ENCODE peak calls at places on chromosomes 7 and 10, in nine cellular contexts. One of them, this sample, is unnamed.

GRCh38 chr7:11843113-11843765 is 11.2 kb upstream of the THSD7A start:
- DNase-seq in CD8-positive, alpha-beta T cell: no peak
- DNase-seq in PC-3: no peak
- DNase-seq in DND-41: no peak
- DNase-seq in fibroblast of lung: no peak
- DNase-seq in SK-N-SH: no peak
- DNase-seq in transverse colon: no peak
- DNase-seq in colonic mucosa: no peak
- DNase-seq in hepatocyte: no peak
- DNase-seq in this sample: no peak

GRCh38 chr7:114310344-114311118 is 104.1 kb upstream of the FOXP2 start:
- DNase-seq in DND-41: no peak
- DNase-seq in hepatocyte: no peak
- DNase-seq in colonic mucosa: no peak
- DNase-seq in fibroblast of lung: peak; percentile 2
- DNase-seq in transverse colon: no peak
- DNase-seq in SK-N-SH: no peak
- DNase-seq in PC-3: no peak
- DNase-seq in CD8-positive, alpha-beta T cell: no peak
- DNase-seq in this sample: no peak

GRCh38 chr7:7980134-7980533 is 11.5 kb downstream of the GLCCI1 start:
- DNase-seq in colonic mucosa: no peak
- DNase-seq in SK-N-SH: no peak
- DNase-seq in CD8-positive, alpha-beta T cell: no peak
- DNase-seq in hepatocyte: no peak
- DNase-seq in fibroblast of lung: no peak
- DNase-seq in DND-41: no peak
- DNase-seq in transverse colon: no peak
- DNase-seq in PC-3: no peak
- DNase-seq in this sample: no peak

GRCh38 chr10:77478248-77478963 is 159.2 kb downstream of the KCNMA1 start:
- DNase-seq in colonic mucosa: no peak
- DNase-seq in CD8-positive, alpha-beta T cell: no peak
- DNase-seq in transverse colon: no peak
- DNase-seq in DND-41: no peak
- DNase-seq in SK-N-SH: no peak
- DNase-seq in fibroblast of lung: peak; percentile 83
- DNase-seq in hepatocyte: no peak
- DNase-seq in PC-3: peak; percentile 88
- DNase-seq in this sample: no peak

GRCh38 chr10:59016043-59016442 is 160.4 kb upstream of the PHYHIPL start:
- DNase-seq in DND-41: no peak
- DNase-seq in colonic mucosa: no peak
- DNase-seq in PC-3: no peak
- DNase-seq in fibroblast of lung: no peak
- DNase-seq in CD8-positive, alpha-beta T cell: no peak
- DNase-seq in SK-N-SH: no peak
- DNase-seq in hepatocyte: no peak
- DNase-seq in transverse colon: no peak
- DNase-seq in this sample: peak; percentile 21

GRCh38 chr7:52472006-52472405 is 563.4 kb upstream of the POM121L12 start:
- DNase-seq in colonic mucosa: no peak
- DNase-seq in PC-3: peak; percentile 5
- DNase-seq in fibroblast of lung: no peak
- DNase-seq in transverse colon: no peak
- DNase-seq in hepatocyte: no peak
- DNase-seq in DND-41: no peak
- DNase-seq in CD8-positive, alpha-beta T cell: no peak
- DNase-seq in SK-N-SH: no peak
- DNase-seq in this sample: no peak

GRCh38 chr7:108294595-108294994 is 161.6 kb downstream of the NRCAM start:
- DNase-seq in CD8-positive, alpha-beta T cell: no peak
- DNase-seq in PC-3: no peak
- DNase-seq in hepatocyte: no peak
- DNase-seq in fibroblast of lung: no peak
- DNase-seq in SK-N-SH: no peak
- DNase-seq in DND-41: no peak
- DNase-seq in transverse colon: no peak
- DNase-seq in colonic mucosa: no peak
- DNase-seq in this sample: no peak

GRCh38 chr10:77872151-77872946 is 54.2 kb downstream of the DLG5 start:
- DNase-seq in transverse colon: peak; percentile 40
- DNase-seq in DND-41: no peak
- DNase-seq in CD8-positive, alpha-beta T cell: no peak
- DNase-seq in SK-N-SH: peak; percentile 82
- DNase-seq in colonic mucosa: no peak
- DNase-seq in PC-3: no peak
- DNase-seq in hepatocyte: peak; percentile 55
- DNase-seq in fibroblast of lung: peak; percentile 75
- DNase-seq in this sample: no peak

GRCh38 chr10:75234683-75235374 is 928 bp downstream of the COMTD1 start:
- DNase-seq in transverse colon: peak; percentile 69
- DNase-seq in hepatocyte: peak; percentile 73
- DNase-seq in fibroblast of lung: no peak
- DNase-seq in PC-3: peak; percentile 35
- DNase-seq in DND-41: no peak
- DNase-seq in CD8-positive, alpha-beta T cell: no peak
- DNase-seq in SK-N-SH: peak; percentile 59
- DNase-seq in colonic mucosa: no peak
- DNase-seq in this sample: peak; percentile 88

GRCh38 chr7:42233166-42233565 is 3.8 kb downstream of the GLI3 start:
- DNase-seq in PC-3: peak; percentile 31
- DNase-seq in transverse colon: no peak
- DNase-seq in hepatocyte: peak; percentile 44
- DNase-seq in SK-N-SH: no peak
- DNase-seq in CD8-positive, alpha-beta T cell: no peak
- DNase-seq in DND-41: no peak
- DNase-seq in fibroblast of lung: peak; percentile 47
- DNase-seq in colonic mucosa: no peak
- DNase-seq in this sample: no peak

GRCh38 chr7:8261711-8262695 is at the start of gene ICA1:
- DNase-seq in SK-N-SH: peak; percentile 90
- DNase-seq in DND-41: no peak
- DNase-seq in colonic mucosa: peak; percentile 86
- DNase-seq in CD8-positive, alpha-beta T cell: no peak
- DNase-seq in fibroblast of lung: peak; percentile 8
- DNase-seq in transverse colon: peak; percentile 80
- DNase-seq in PC-3: peak; percentile 67
- DNase-seq in hepatocyte: peak; percentile 90
- DNase-seq in this sample: peak; percentile 92

GRCh38 chr7:34337163-34337562 is 320.9 kb upstream of the NPSR1 start:
- DNase-seq in colonic mucosa: no peak
- DNase-seq in CD8-positive, alpha-beta T cell: no peak
- DNase-seq in PC-3: no peak
- DNase-seq in fibroblast of lung: no peak
- DNase-seq in hepatocyte: no peak
- DNase-seq in transverse colon: no peak
- DNase-seq in SK-N-SH: no peak
- DNase-seq in DND-41: no peak
- DNase-seq in this sample: no peak

DNA sequence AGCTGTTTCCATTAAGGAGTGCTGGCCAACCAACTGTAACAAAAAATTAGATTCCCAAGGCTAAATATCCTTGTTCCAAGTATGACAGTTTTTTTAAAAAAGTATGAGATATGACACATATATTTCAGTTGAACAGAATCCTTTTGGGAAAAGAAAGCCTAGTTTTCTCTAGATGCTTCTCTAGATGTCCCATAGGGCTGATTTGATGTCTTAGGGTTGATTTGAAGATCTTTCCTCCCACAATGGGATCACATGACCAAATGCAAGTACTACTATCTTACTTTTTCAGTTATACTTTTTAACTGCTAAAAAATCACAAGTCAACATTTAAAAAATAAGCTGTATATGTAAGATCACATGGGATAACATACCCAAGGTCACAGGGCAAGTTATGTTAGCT is 3.7 kb downstream of the NAMPT start:
- DNase-seq in transverse colon: no peak
- DNase-seq in SK-N-SH: no peak
- DNase-seq in DND-41: no peak
- DNase-seq in hepatocyte: no peak
- DNase-seq in fibroblast of lung: no peak
- DNase-seq in colonic mucosa: no peak
- DNase-seq in PC-3: no peak
- DNase-seq in CD8-positive, alpha-beta T cell: no peak
- DNase-seq in this sample: no peak
- H3K36me3 ChIP-seq in transverse colon: peaks cover 7% of the 10 kb centered on the region
- H3K36me3 ChIP-seq in SK-N-SH: peaks cover 8% of the 10 kb centered on the region
- H3K36me3 ChIP-seq in DND-41: no peaks in the 10 kb centered on the region
- H3K36me3 ChIP-seq in hepatocyte: no peaks in the 10 kb centered on the region
- H3K36me3 ChIP-seq in fibroblast of lung: peaks cover 1% of the 10 kb centered on the region
- H3K36me3 ChIP-seq in colonic mucosa: no peaks in the 10 kb centered on the region
- H3K36me3 ChIP-seq in PC-3: peaks cover 11% of the 10 kb centered on the region
- H3K36me3 ChIP-seq in CD8-positive, alpha-beta T cell: no peaks in the 10 kb centered on the region
- H3K36me3 ChIP-seq in this sample: no peaks in the 10 kb centered on the region

GRCh38 chr7:90210925-90211324 is 615 bp upstream of the STEAP2 start:
- DNase-seq in SK-N-SH: peak; percentile 18
- DNase-seq in transverse colon: no peak
- DNase-seq in DND-41: no peak
- DNase-seq in PC-3: peak; percentile 28
- DNase-seq in CD8-positive, alpha-beta T cell: no peak
- DNase-seq in colonic mucosa: peak; percentile 51
- DNase-seq in fibroblast of lung: no peak
- DNase-seq in hepatocyte: peak; percentile 44
- DNase-seq in this sample: peak; percentile 15
- H3K4me3 ChIP-seq in SK-N-SH: peak overlapping the region; percentile 90
- H3K4me3 ChIP-seq in transverse colon: peak overlapping the region; percentile 62
- H3K4me3 ChIP-seq in DND-41: no peak overlapping the region
- H3K4me3 ChIP-seq in PC-3: peak overlapping the region; percentile 97
- H3K4me3 ChIP-seq in CD8-positive, alpha-beta T cell: no peak overlapping the region
- H3K4me3 ChIP-seq in colonic mucosa: peak overlapping the region; percentile 65
- H3K4me3 ChIP-seq in fibroblast of lung: peak overlapping the region; percentile 92
- H3K4me3 ChIP-seq in hepatocyte: peak overlapping the region; percentile 23
- H3K4me3 ChIP-seq in this sample: peak overlapping the region; percentile 79

DNA sequence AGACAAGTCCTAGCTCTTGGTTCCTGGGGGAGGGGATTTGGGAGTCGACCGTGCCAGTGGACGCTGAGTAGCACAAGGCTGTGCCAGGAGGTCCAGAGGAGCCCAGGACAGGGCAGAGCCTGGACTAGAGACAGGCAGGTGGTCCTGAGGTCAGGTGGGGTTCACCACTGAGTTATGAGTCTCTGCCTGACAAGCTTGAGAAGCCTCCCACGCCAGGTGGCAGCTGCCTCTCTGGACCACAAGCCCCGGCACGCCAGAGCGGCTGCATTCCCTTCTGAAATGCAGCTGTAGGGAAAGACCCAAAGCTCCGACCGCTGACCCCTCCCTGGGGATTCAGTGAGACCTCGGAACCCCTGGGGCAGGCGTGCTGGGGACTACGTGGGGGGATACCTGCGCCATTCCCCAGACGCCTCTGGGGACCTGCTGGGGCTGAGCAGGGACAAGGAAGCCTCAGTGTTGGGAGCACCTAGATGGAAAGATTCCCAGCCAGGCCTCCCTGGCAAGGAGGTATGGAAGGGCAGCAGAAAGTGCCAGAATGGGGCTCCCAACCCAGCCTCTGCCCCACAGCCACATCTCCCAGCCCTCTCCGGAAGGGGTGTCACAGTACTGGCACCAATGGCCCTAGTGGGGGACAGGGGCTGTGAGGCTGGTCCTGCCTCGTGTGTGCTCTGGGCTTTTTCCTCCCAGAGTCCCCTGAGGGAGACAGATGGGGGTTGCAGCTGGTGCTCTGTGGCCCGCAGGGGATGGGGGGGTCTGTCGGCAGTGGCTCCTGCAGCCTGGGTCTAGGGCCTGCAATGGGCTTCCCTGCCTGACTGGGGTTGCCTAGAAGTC is 29.0 kb downstream of the PDGFA start:
- DNase-seq in DND-41: no peak
- DNase-seq in PC-3: no peak
- DNase-seq in hepatocyte: no peak
- DNase-seq in transverse colon: no peak
- DNase-seq in SK-N-SH: no peak
- DNase-seq in fibroblast of lung: no peak
- DNase-seq in CD8-positive, alpha-beta T cell: no peak
- DNase-seq in colonic mucosa: no peak
- DNase-seq in this sample: no peak
- H3K27me3 ChIP-seq in DND-41: peaks cover 9% of the 10 kb centered on the region
- H3K27me3 ChIP-seq in PC-3: peaks cover 6% of the 10 kb centered on the region
- H3K27me3 ChIP-seq in hepatocyte: no peaks in the 10 kb centered on the region
- H3K27me3 ChIP-seq in transverse colon: no peaks in the 10 kb centered on the region
- H3K27me3 ChIP-seq in SK-N-SH: no peaks in the 10 kb centered on the region
- H3K27me3 ChIP-seq in fibroblast of lung: no peaks in the 10 kb centered on the region
- H3K27me3 ChIP-seq in CD8-positive, alpha-beta T cell: no peaks in the 10 kb centered on the region
- H3K27me3 ChIP-seq in colonic mucosa: no peaks in the 10 kb centered on the region
- H3K27me3 ChIP-seq in this sample: no peaks in the 10 kb centered on the region

GRCh38 chr10:17234541-17234940 is 6.5 kb downstream of the VIM start:
- DNase-seq in hepatocyte: no peak
- DNase-seq in CD8-positive, alpha-beta T cell: no peak
- DNase-seq in transverse colon: no peak
- DNase-seq in fibroblast of lung: no peak
- DNase-seq in DND-41: no peak
- DNase-seq in PC-3: no peak
- DNase-seq in colonic mucosa: no peak
- DNase-seq in SK-N-SH: no peak
- DNase-seq in this sample: no peak
- H3K36me3 ChIP-seq in hepatocyte: peaks cover 3% of the 10 kb centered on the region
- H3K36me3 ChIP-seq in CD8-positive, alpha-beta T cell: peaks cover 63% of the 10 kb centered on the region
- H3K36me3 ChIP-seq in transverse colon: peaks cover 55% of the 10 kb centered on the region
- H3K36me3 ChIP-seq in fibroblast of lung: peaks cover 27% of the 10 kb centered on the region
- H3K36me3 ChIP-seq in DND-41: peaks cover 83% of the 10 kb centered on the region
- H3K36me3 ChIP-seq in PC-3: peaks cover 21% of the 10 kb centered on the region
- H3K36me3 ChIP-seq in colonic mucosa: no peaks in the 10 kb centered on the region
- H3K36me3 ChIP-seq in SK-N-SH: peaks cover 64% of the 10 kb centered on the region
- H3K36me3 ChIP-seq in this sample: peaks cover 24% of the 10 kb centered on the region

This sample was measured in H7.